ENCODE peak calls at places on chromosomes 11 and 22, in four cellular contexts. I is H1, B is PC-3, Y is fibroblast of lung. O is an unnamed sample.

GRCh38 chr11:120186408-120186798 is 24.4 kb upstream of the OAF start:
- DNase-seq in I (no peak), Y (no peak), B (no peak), O (no peak)

GRCh38 chr11:71913716-71914115 is 14.7 kb downstream of the XNDC1N start:
- DNase-seq in I (no peak), Y (peak; percentile 24), B (no peak), O (no peak)

GRCh38 chr11:122803306-122803705 is 35.0 kb upstream of the CRTAM start:
- DNase-seq in B (peak; percentile 98), I (no peak), Y (peak; percentile 78), O (no peak)

GRCh38 chr11:62909107-62909894 is 11.9 kb downstream of the CHRM1 start:
- DNase-seq in I (peak; percentile 91), Y (peak; percentile 50), B (peak; percentile 81), O (peak; percentile 80)

GRCh38 chr11:10894666-10895065 is 36.8 kb upstream of the ZBED5 start:
- DNase-seq in I (no peak), B (no peak), Y (no peak), O (no peak)

GRCh38 chr11:85170184-85170583 is 457.0 kb downstream of the DLG2 start:
- DNase-seq in I (peak; percentile 13), B (peak; percentile 98), Y (peak; percentile 22), O (no peak)

GRCh38 chr11:17314232-17314547 is 37.4 kb upstream of the NCR3LG1 start:
- DNase-seq in B (peak; percentile 49), I (no peak), Y (peak; percentile 96), O (no peak)

GRCh38 chr11:45210846-45211245 is 64.4 kb downstream of the PRDM11 start:
- DNase-seq in Y (no peak), I (no peak), B (no peak), O (no peak)

GRCh38 chr11:125268611-125269010 is 104.1 kb downstream of the PKNOX2 start:
- DNase-seq in B (no peak), Y (no peak), I (no peak), O (no peak)

GRCh38 chr11:44992774-44993173 is 42.1 kb upstream of the TP53I11 start:
- DNase-seq in Y (no peak), B (no peak), I (no peak), O (no peak)

GRCh38 chr22:19823191-19823590 is 31.5 kb downstream of the GNB1L start:
- DNase-seq in Y (no peak), I (no peak), B (no peak), O (no peak)

DNA sequence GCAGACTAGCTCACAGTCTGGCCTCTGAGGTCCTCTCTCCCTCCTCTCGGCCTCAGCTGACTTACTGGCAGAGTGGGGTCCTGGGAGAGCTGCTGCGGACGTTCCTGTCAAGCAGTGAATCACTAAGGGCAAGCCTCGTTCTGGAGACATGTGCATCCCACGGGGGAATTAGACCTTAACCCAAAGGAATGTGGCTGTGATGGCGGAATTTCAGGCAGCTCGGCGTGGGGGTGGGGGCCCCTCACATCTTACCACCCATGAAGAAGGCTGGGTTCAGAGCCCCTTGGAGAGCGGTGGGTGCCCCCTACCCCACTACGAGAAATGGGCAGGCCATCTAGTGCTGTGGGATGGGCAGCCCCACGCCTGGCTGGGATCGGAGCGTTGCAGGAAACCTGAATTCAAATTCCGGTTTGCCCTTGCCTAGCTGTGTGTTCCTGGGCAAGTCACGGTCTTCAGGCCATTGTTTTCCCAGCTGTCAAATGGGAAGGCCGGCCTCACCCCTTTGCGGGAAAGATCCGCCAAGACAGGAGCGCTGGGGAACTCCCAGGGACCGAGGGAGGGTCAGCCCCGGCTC is 559 bp downstream of the LRRC32 start:
- DNase-seq in I (no peak), Y (peak; percentile 71), B (no peak), O (no peak)
- TF ChIP-seq EZH2 in I (no peak), Y (no peak), B (no peak), O (no peak)

DNA sequence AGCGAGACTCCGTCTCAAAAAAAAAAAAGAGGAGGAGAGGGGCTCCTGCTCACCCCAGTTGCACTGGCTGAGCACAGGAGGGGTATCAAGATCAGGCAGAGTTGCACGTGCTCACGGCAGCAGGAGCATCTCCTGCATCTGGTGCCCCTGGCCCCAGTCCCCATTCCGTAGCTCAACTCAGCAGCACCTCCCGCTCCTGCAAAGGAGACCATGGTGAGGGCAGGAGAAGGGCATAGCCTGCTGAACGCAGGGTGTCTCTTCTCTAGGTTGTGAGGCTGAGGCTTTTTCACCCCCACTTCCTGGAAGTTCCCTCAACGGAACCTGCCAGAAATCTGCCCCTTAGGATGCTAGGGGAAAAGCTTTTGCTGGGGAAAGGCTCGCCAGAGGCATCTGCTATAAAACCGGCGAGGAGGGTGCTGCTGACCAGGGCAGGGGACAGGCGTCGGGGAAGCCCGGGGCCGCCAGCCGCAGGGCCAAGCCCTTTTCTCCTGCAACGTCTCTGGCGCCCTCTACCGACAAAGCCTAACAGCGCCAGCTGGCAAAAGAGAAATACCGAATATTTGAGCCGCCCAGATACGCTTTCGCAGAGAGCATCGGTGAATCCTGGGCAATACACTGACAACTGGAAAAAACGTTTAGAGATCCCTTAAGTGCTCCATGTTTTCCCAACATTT is 1.0 kb upstream of the PPP6R2 start:
- DNase-seq in I (peak; percentile 51), B (peak; percentile 89), Y (peak; percentile 80), O (peak; percentile 66)
- TF ChIP-seq EZH2 in I (no peak), B (no peak), Y (no peak), O (no peak)

GRCh38 chr11:108160970-108161566 is 39.7 kb downstream of the ACAT1 start:
- DNase-seq in I (no peak), B (no peak), Y (no peak), O (no peak)
- TF ChIP-seq EZH2 in I (no peak), B (no peak), Y (no peak), O (no peak)

DNA sequence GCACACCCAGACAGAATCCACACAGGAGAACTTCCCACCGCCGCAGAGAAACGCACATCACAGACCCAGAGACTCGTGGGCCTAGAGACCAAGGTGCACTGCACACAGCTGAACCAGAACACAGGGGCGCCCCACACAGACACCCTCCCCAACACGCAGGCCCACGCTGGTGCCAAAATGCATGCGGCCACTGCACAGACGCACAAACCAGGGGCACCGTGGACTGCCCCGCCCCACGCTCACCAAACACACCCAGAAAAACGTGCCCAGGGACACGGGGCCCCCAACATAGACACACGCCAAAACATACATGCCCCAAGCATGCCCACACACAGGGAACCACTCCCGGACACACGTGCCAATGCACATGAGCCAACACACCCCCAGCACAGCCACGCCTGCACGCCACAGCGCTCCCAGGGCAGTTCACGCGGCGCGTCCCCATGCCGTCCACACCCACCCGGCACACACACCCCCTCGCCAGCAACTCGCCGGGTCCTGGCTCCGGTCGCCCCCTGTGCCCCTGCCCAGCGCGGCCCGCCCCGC is 7.8 kb downstream of the ELFN2 start:
- DNase-seq in Y (no peak), I (no peak), B (no peak), O (no peak)
- TF ChIP-seq EZH2 in Y (peak; percentile 80), I (no peak), B (no peak), O (no peak)

DNA sequence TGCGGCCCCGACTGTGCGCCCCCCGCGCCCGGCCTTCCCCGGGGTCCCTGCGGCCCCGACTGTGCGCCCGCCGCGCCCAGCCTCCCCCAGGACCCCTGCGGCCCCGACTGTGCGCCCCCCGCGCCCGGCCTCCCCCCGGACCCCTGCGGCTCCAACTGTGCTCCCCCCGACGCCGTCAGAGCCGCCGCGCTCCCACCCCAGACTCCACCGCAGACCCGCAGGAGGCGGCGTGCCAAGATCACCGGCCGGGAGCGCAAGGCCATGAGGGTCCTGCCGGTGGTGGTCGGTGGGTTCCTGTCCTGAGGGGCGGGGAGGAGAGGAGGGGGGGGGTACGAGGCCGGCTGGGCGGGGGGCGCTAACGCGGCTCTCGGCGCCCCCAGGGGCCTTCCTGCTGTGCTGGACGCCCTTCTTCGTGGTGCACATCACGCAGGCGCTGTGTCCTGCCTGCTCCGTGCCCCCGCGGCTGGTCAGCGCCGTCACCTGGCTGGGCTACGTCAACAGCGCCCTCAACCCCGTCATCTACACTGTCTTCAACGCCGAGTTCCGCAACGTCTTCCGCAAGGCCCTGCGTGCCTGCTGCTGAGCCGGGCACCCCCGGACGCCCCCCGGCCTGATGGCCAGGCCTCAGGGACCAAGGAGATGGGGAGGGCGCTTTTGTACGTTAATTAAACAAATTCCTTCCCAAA is 3.1 kb downstream of the DRD4 start:
- DNase-seq in I (no peak), B (no peak), Y (no peak), O (no peak)
- TF ChIP-seq EZH2 in I (peak; percentile 4), B (no peak), Y (no peak), O (no peak)